ENCODE peak calls at places on chromosomes 6 and 20, in ten cellular contexts. One of them, this sample, is unnamed.

GRCh38 chr6:98747246-98747645 is 87.1 kb upstream of the POU3F2 start:
- DNase-seq in breast epithelium: no peak
- DNase-seq in PC-9: no peak
- DNase-seq in AG04450: no peak
- DNase-seq in gastrocnemius medialis: no peak
- DNase-seq in endodermal cell: no peak
- DNase-seq in fibroblast of lung: no peak
- DNase-seq in A549: no peak
- DNase-seq in prostate gland: no peak
- DNase-seq in tibial nerve: no peak
- DNase-seq in this sample: no peak

GRCh38 chr6:24547243-24547642 is 52.5 kb downstream of the ALDH5A1 start:
- DNase-seq in AG04450: no peak
- DNase-seq in fibroblast of lung: peak; percentile 5
- DNase-seq in A549: no peak
- DNase-seq in tibial nerve: no peak
- DNase-seq in PC-9: no peak
- DNase-seq in gastrocnemius medialis: no peak
- DNase-seq in prostate gland: no peak
- DNase-seq in endodermal cell: peak; percentile 88
- DNase-seq in breast epithelium: no peak
- DNase-seq in this sample: no peak

GRCh38 chr6:142384455-142385332 is 82.9 kb downstream of the ADGRG6 start:
- DNase-seq in PC-9: no peak
- DNase-seq in fibroblast of lung: peak; percentile 76
- DNase-seq in A549: no peak
- DNase-seq in breast epithelium: no peak
- DNase-seq in endodermal cell: no peak
- DNase-seq in tibial nerve: no peak
- DNase-seq in prostate gland: no peak
- DNase-seq in AG04450: no peak
- DNase-seq in gastrocnemius medialis: no peak
- DNase-seq in this sample: no peak

GRCh38 chr6:157980288-157981131 is 1.2 kb upstream of the SYNJ2 start:
- DNase-seq in prostate gland: no peak
- DNase-seq in A549: no peak
- DNase-seq in breast epithelium: no peak
- DNase-seq in endodermal cell: no peak
- DNase-seq in tibial nerve: no peak
- DNase-seq in fibroblast of lung: no peak
- DNase-seq in AG04450: no peak
- DNase-seq in PC-9: no peak
- DNase-seq in gastrocnemius medialis: no peak
- DNase-seq in this sample: no peak

GRCh38 chr6:134822920-134823430 is 126.9 kb downstream of the ALDH8A1 start:
- DNase-seq in endodermal cell: peak; percentile 87
- DNase-seq in fibroblast of lung: peak; percentile 74
- DNase-seq in tibial nerve: peak; percentile 77
- DNase-seq in gastrocnemius medialis: peak; percentile 26
- DNase-seq in PC-9: peak; percentile 77
- DNase-seq in A549: peak; percentile 66
- DNase-seq in breast epithelium: no peak
- DNase-seq in prostate gland: peak; percentile 63
- DNase-seq in AG04450: peak; percentile 66
- DNase-seq in this sample: no peak

GRCh38 chr6:43493833-43494232 is 16.3 kb downstream of the LRRC73 start:
- DNase-seq in A549: no peak
- DNase-seq in endodermal cell: no peak
- DNase-seq in prostate gland: no peak
- DNase-seq in gastrocnemius medialis: no peak
- DNase-seq in AG04450: no peak
- DNase-seq in tibial nerve: no peak
- DNase-seq in fibroblast of lung: no peak
- DNase-seq in breast epithelium: no peak
- DNase-seq in PC-9: no peak
- DNase-seq in this sample: no peak

GRCh38 chr6:22008248-22008836 is 288.5 kb downstream of the PRL start:
- DNase-seq in gastrocnemius medialis: no peak
- DNase-seq in endodermal cell: no peak
- DNase-seq in tibial nerve: no peak
- DNase-seq in AG04450: no peak
- DNase-seq in breast epithelium: no peak
- DNase-seq in PC-9: no peak
- DNase-seq in A549: no peak
- DNase-seq in fibroblast of lung: peak; percentile 73
- DNase-seq in prostate gland: no peak
- DNase-seq in this sample: no peak

GRCh38 chr20:609371-609964 is 641 bp downstream of the TCF15 start:
- DNase-seq in endodermal cell: peak; percentile 71
- DNase-seq in PC-9: no peak
- DNase-seq in AG04450: no peak
- DNase-seq in fibroblast of lung: no peak
- DNase-seq in breast epithelium: no peak
- DNase-seq in prostate gland: no peak
- DNase-seq in tibial nerve: no peak
- DNase-seq in gastrocnemius medialis: no peak
- DNase-seq in A549: no peak
- DNase-seq in this sample: no peak

GRCh38 chr20:45179166-45179565 is 4.5 kb downstream of the PI3 start:
- DNase-seq in breast epithelium: no peak
- DNase-seq in gastrocnemius medialis: no peak
- DNase-seq in A549: no peak
- DNase-seq in tibial nerve: no peak
- DNase-seq in prostate gland: no peak
- DNase-seq in endodermal cell: no peak
- DNase-seq in PC-9: no peak
- DNase-seq in AG04450: no peak
- DNase-seq in fibroblast of lung: no peak
- DNase-seq in this sample: no peak

GRCh38 chr20:34643919-34644318 is 33.0 kb downstream of the PIGU start:
- DNase-seq in breast epithelium: no peak
- DNase-seq in AG04450: peak; percentile 79
- DNase-seq in fibroblast of lung: peak; percentile 63
- DNase-seq in endodermal cell: peak; percentile 7
- DNase-seq in prostate gland: no peak
- DNase-seq in A549: no peak
- DNase-seq in gastrocnemius medialis: no peak
- DNase-seq in PC-9: no peak
- DNase-seq in tibial nerve: no peak
- DNase-seq in this sample: no peak

GRCh38 chr6:139927236-139927635 is 552.8 kb upstream of the CITED2 start:
- DNase-seq in AG04450: peak; percentile 57
- DNase-seq in fibroblast of lung: peak; percentile 94
- DNase-seq in breast epithelium: no peak
- DNase-seq in endodermal cell: no peak
- DNase-seq in A549: no peak
- DNase-seq in gastrocnemius medialis: no peak
- DNase-seq in PC-9: no peak
- DNase-seq in prostate gland: no peak
- DNase-seq in tibial nerve: no peak
- DNase-seq in this sample: no peak

GRCh38 chr6:167474171-167474570 is 149.3 kb downstream of the TTLL2 start:
- DNase-seq in gastrocnemius medialis: no peak
- DNase-seq in endodermal cell: no peak
- DNase-seq in prostate gland: no peak
- DNase-seq in AG04450: no peak
- DNase-seq in tibial nerve: no peak
- DNase-seq in fibroblast of lung: no peak
- DNase-seq in A549: no peak
- DNase-seq in breast epithelium: no peak
- DNase-seq in PC-9: no peak
- DNase-seq in this sample: no peak

GRCh38 chr6:169452117-169452868 is 198.6 kb upstream of the THBS2 start:
- DNase-seq in breast epithelium: peak; percentile 84
- DNase-seq in PC-9: peak; percentile 70
- DNase-seq in AG04450: peak; percentile 92
- DNase-seq in tibial nerve: peak; percentile 84
- DNase-seq in A549: no peak
- DNase-seq in endodermal cell: no peak
- DNase-seq in prostate gland: no peak
- DNase-seq in gastrocnemius medialis: peak; percentile 65
- DNase-seq in fibroblast of lung: peak; percentile 90
- DNase-seq in this sample: no peak
- H3K4me3 ChIP-seq in breast epithelium: peak overlapping the region; percentile 50
- H3K4me3 ChIP-seq in PC-9: peak overlapping the region; percentile 55
- H3K4me3 ChIP-seq in AG04450: peak overlapping the region; percentile 46
- H3K4me3 ChIP-seq in tibial nerve: peak overlapping the region; percentile 50
- H3K4me3 ChIP-seq in A549: no peak overlapping the region
- H3K4me3 ChIP-seq in endodermal cell: no peak overlapping the region
- H3K4me3 ChIP-seq in prostate gland: peak overlapping the region; percentile 12
- H3K4me3 ChIP-seq in gastrocnemius medialis: peak overlapping the region; percentile 46
- H3K4me3 ChIP-seq in fibroblast of lung: peak overlapping the region; percentile 45
- H3K4me3 ChIP-seq in this sample: no peak overlapping the region

GRCh38 chr20:56234110-56234509 is 14.4 kb upstream of the MC3R start:
- DNase-seq in gastrocnemius medialis: no peak
- DNase-seq in endodermal cell: no peak
- DNase-seq in PC-9: no peak
- DNase-seq in AG04450: no peak
- DNase-seq in tibial nerve: no peak
- DNase-seq in breast epithelium: no peak
- DNase-seq in fibroblast of lung: no peak
- DNase-seq in A549: no peak
- DNase-seq in prostate gland: no peak
- DNase-seq in this sample: no peak
- H3K9me3 ChIP-seq in gastrocnemius medialis: no peaks in the 10 kb centered on the region
- H3K9me3 ChIP-seq in endodermal cell: peaks cover 79% of the 10 kb centered on the region
- H3K9me3 ChIP-seq in PC-9: peaks cover 14% of the 10 kb centered on the region
- H3K9me3 ChIP-seq in AG04450: peaks cover 8% of the 10 kb centered on the region
- H3K9me3 ChIP-seq in tibial nerve: no peaks in the 10 kb centered on the region
- H3K9me3 ChIP-seq in breast epithelium: peaks cover 6% of the 10 kb centered on the region
- H3K9me3 ChIP-seq in fibroblast of lung: no peaks in the 10 kb centered on the region
- H3K9me3 ChIP-seq in A549: peaks cover 6% of the 10 kb centered on the region
- H3K9me3 ChIP-seq in prostate gland: no peaks in the 10 kb centered on the region
- H3K9me3 ChIP-seq in this sample: peaks cover 6% of the 10 kb centered on the region

DNA sequence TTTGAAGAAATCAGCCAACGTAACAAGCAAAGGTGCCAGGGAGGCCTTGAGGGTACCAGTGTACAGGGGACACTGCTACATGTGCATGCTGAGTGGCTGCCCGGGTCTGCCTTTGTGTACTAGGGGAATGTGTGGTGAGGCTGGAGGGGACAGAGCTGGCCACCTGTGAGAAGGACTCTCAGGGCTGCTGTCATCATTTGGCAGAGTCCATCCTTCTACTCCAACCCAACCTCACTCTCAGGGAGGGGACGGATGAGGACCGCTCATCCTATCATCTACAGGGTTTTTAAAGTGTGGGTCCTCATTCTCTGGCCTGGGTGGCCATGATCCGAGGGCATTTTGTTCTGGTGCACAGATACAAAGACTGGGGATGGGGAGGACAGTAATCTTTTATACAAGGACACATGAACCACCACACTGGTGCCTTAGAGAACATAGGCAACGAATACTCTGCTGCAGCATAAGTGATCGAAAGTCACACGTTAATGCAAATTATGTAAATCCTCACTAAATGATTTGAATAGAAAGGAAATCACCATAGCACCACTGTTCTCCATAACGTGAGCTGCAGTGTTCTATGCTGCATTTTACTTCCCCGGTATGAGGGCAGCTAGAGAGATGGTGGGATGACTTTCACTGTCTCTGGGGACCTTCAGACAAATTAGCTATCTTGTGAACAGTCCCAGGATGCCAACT is 181.4 kb downstream of the GMPR start:
- DNase-seq in breast epithelium: no peak
- DNase-seq in fibroblast of lung: no peak
- DNase-seq in endodermal cell: no peak
- DNase-seq in prostate gland: no peak
- DNase-seq in gastrocnemius medialis: no peak
- DNase-seq in AG04450: no peak
- DNase-seq in PC-9: no peak
- DNase-seq in tibial nerve: no peak
- DNase-seq in A549: no peak
- DNase-seq in this sample: no peak
- H3K27ac ChIP-seq in breast epithelium: no peak overlapping the region
- H3K27ac ChIP-seq in fibroblast of lung: peak overlapping the region; percentile 53
- H3K27ac ChIP-seq in endodermal cell: no peak overlapping the region
- H3K27ac ChIP-seq in prostate gland: no peak overlapping the region
- H3K27ac ChIP-seq in gastrocnemius medialis: no peak overlapping the region
- H3K27ac ChIP-seq in AG04450: no peak overlapping the region
- H3K27ac ChIP-seq in PC-9: no peak overlapping the region
- H3K27ac ChIP-seq in tibial nerve: no peak overlapping the region
- H3K27ac ChIP-seq in A549: no peak overlapping the region
- H3K27ac ChIP-seq in this sample: peak overlapping the region; percentile 74

GRCh38 chr20:63655249-63655648 is 2.0 kb upstream of the STMN3 start:
- DNase-seq in breast epithelium: no peak
- DNase-seq in endodermal cell: no peak
- DNase-seq in fibroblast of lung: no peak
- DNase-seq in PC-9: no peak
- DNase-seq in gastrocnemius medialis: no peak
- DNase-seq in tibial nerve: no peak
- DNase-seq in AG04450: no peak
- DNase-seq in A549: no peak
- DNase-seq in prostate gland: no peak
- DNase-seq in this sample: no peak

GRCh38 chr20:63652192-63652980 is 838 bp downstream of the STMN3 start:
- DNase-seq in endodermal cell: peak; percentile 78
- DNase-seq in fibroblast of lung: peak; percentile 37
- DNase-seq in AG04450: no peak
- DNase-seq in gastrocnemius medialis: no peak
- DNase-seq in prostate gland: no peak
- DNase-seq in PC-9: no peak
- DNase-seq in breast epithelium: no peak
- DNase-seq in A549: no peak
- DNase-seq in tibial nerve: no peak
- DNase-seq in this sample: peak; percentile 40

GRCh38 chr20:63651942-63652191 is 1.4 kb downstream of the STMN3 start:
- DNase-seq in AG04450: no peak
- DNase-seq in gastrocnemius medialis: no peak
- DNase-seq in PC-9: no peak
- DNase-seq in breast epithelium: no peak
- DNase-seq in tibial nerve: no peak
- DNase-seq in fibroblast of lung: no peak
- DNase-seq in endodermal cell: no peak
- DNase-seq in A549: no peak
- DNase-seq in prostate gland: no peak
- DNase-seq in this sample: no peak

GRCh38 chr20:63653041-63653973 is at the start of gene STMN3:
- DNase-seq in endodermal cell: peak; percentile 99
- DNase-seq in AG04450: peak; percentile 73
- DNase-seq in A549: peak; percentile 76
- DNase-seq in fibroblast of lung: peak; percentile 96
- DNase-seq in tibial nerve: peak; percentile 78
- DNase-seq in PC-9: peak; percentile 53
- DNase-seq in breast epithelium: peak; percentile 78
- DNase-seq in prostate gland: peak; percentile 80
- DNase-seq in gastrocnemius medialis: peak; percentile 50
- DNase-seq in this sample: peak; percentile 67

GRCh38 chr20:63653974-63654680 is 903 bp upstream of the STMN3 start:
- DNase-seq in AG04450: no peak
- DNase-seq in gastrocnemius medialis: no peak
- DNase-seq in PC-9: no peak
- DNase-seq in tibial nerve: no peak
- DNase-seq in endodermal cell: no peak
- DNase-seq in prostate gland: no peak
- DNase-seq in A549: no peak
- DNase-seq in fibroblast of lung: no peak
- DNase-seq in breast epithelium: no peak
- DNase-seq in this sample: no peak
- H3K4me3 ChIP-seq in AG04450: peak overlapping the region; percentile 60
- H3K4me3 ChIP-seq in gastrocnemius medialis: peak overlapping the region; percentile 48
- H3K4me3 ChIP-seq in PC-9: no peak overlapping the region
- H3K4me3 ChIP-seq in tibial nerve: peak overlapping the region; percentile 73
- H3K4me3 ChIP-seq in endodermal cell: peak overlapping the region; percentile 73
- H3K4me3 ChIP-seq in prostate gland: peak overlapping the region; percentile 57
- H3K4me3 ChIP-seq in A549: peak overlapping the region; percentile 56
- H3K4me3 ChIP-seq in fibroblast of lung: peak overlapping the region; percentile 55
- H3K4me3 ChIP-seq in breast epithelium: peak overlapping the region; percentile 70
- H3K4me3 ChIP-seq in this sample: peak overlapping the region; percentile 71

This sample was measured in effector memory CD4-positive, alpha-beta T cell.